ENCODE peak calls at places on chromosomes 4 and X, in seven cellular contexts. X, L, Y, S, T, Z and N are unnamed samples.

GRCh38 chr4:143700060-143700419 is 435 bp downstream of the FREM3 start:
- DNase-seq in X (no peak), L (peak), Y (no peak), S (no peak), T (no peak), Z (no peak), N (no peak)

GRCh38 chrX:53128097-53128749 is 34.3 kb downstream of the KANTR start:
- DNase-seq in X (no peak), L (no peak), Y (no peak), S (no peak), T (no peak), Z (peak), N (no peak)

GRCh38 chr4:77852892-77853495 is 9.6 kb upstream of the MRPL1 start:
- DNase-seq in X (no peak), L (no peak), Y (no peak), S (no peak), T (no peak), Z (no peak), N (no peak)

GRCh38 chrX:42519666-42520231 is 258.2 kb downstream of the PPP1R2C start:
- DNase-seq in X (no peak), L (no peak), Y (no peak), S (no peak), T (no peak), Z (peak), N (no peak)

GRCh38 chr4:150082241-150082640 is 4.0 kb downstream of the DCLK2 start:
- DNase-seq in X (no peak), L (no peak), Y (no peak), S (no peak), T (no peak), Z (no peak), N (no peak)

GRCh38 chrX:1914606-1915365 is 299.9 kb downstream of the ASMT start:
- DNase-seq in X (no peak), L (no peak), Y (no peak), S (no peak), T (no peak), Z (no peak), N (no peak)

GRCh38 chr4:167428172-167428571 is 193.9 kb upstream of the SPOCK3 start:
- DNase-seq in X (no peak), L (no peak), Y (no peak), S (no peak), T (no peak), Z (no peak), N (no peak)

GRCh38 chr4:91330555-91331137 is 973.1 kb upstream of the GRID2 start:
- DNase-seq in X (no peak), L (no peak), Y (no peak), S (no peak), T (no peak), Z (no peak), N (no peak)

GRCh38 chr4:179415016-179415841 is 1973.0 kb upstream of the AGA start:
- DNase-seq in X (no peak), L (no peak), Y (no peak), S (no peak), T (no peak), Z (peak), N (no peak)

GRCh38 chr4:147526272-147526654 is 45.4 kb downstream of the EDNRA start:
- DNase-seq in X (no peak), L (no peak), Y (no peak), S (no peak), T (no peak), Z (no peak), N (no peak)

GRCh38 chr4:137193564-137193963 is 338.7 kb downstream of the PCDH18 start:
- DNase-seq in X (no peak), L (no peak), Y (no peak), S (no peak), T (no peak), Z (no peak), N (no peak)

GRCh38 chr4:88528861-88529260 is 5.3 kb upstream of the PYURF start:
- DNase-seq in X (no peak), L (no peak), Y (no peak), S (no peak), T (no peak), Z (no peak), N (no peak)

GRCh38 chrX:154987940-154988339 is 34.6 kb downstream of the F8 start:
- DNase-seq in X (no peak), L (no peak), Y (peak), S (no peak), T (no peak), Z (no peak), N (no peak)

GRCh38 chr4:1285151-1285789 is 4.4 kb upstream of the MAEA start:
- DNase-seq in X (no peak), L (no peak), Y (no peak), S (no peak), T (no peak), Z (no peak), N (no peak)

GRCh38 chrX:139194571-139195280 is 335.8 kb upstream of the F9 start:
- DNase-seq in X (peak), L (peak), Y (no peak), S (no peak), T (no peak), Z (no peak), N (no peak)

GRCh38 chr4:110527156-110527555 is 51.2 kb downstream of the ENPEP start:
- DNase-seq in X (no peak), L (no peak), Y (no peak), S (no peak), T (no peak), Z (no peak), N (no peak)

GRCh38 chr4:13537832-13538177 is 6.5 kb downstream of the NKX3-2 start:
- DNase-seq in X (no peak), L (no peak), Y (no peak), S (no peak), T (peak), Z (no peak), N (no peak)

GRCh38 chrX:24424948-24425347 is 40.1 kb upstream of the PDK3 start:
- DNase-seq in X (no peak), L (no peak), Y (no peak), S (peak), T (peak), Z (peak), N (no peak)

GRCh38 chrX:95057341-95057740 is 1383.3 kb downstream of the FAM133A start:
- DNase-seq in X (no peak), L (no peak), Y (no peak), S (no peak), T (no peak), Z (peak), N (no peak)

GRCh38 chrX:53184836-53185235 is 40.2 kb downstream of the KDM5C start:
- DNase-seq in X (no peak), L (no peak), Y (no peak), S (no peak), T (no peak), Z (peak), N (no peak)

GRCh38 chrX:7133036-7133412 is 14.5 kb upstream of the STS start:
- DNase-seq in X (no peak), L (no peak), Y (no peak), S (no peak), T (no peak), Z (peak), N (no peak)
- H3K27ac ChIP-seq in X (no peak), L (peak), Y (peak), S (peak), T (peak), Z (peak), N (no peak)

GRCh38 chr4:106670911-106671310 is 302.3 kb upstream of the GIMD1 start:
- DNase-seq in X (no peak), L (no peak), Y (no peak), S (no peak), T (no peak), Z (no peak), N (no peak)

GRCh38 chr4:106671711-106672110 is 303.1 kb upstream of the GIMD1 start:
- DNase-seq in X (no peak), L (no peak), Y (no peak), S (no peak), T (no peak), Z (no peak), N (no peak)

GRCh38 chr4:106679063-106679462 is 310.5 kb upstream of the GIMD1 start:
- DNase-seq in X (no peak), L (no peak), Y (no peak), S (no peak), T (no peak), Z (no peak), N (no peak)

GRCh38 chr4:106681381-106681921 is 312.9 kb upstream of the GIMD1 start:
- DNase-seq in X (no peak), L (no peak), Y (no peak), S (no peak), T (no peak), Z (no peak), N (no peak)

DNA sequence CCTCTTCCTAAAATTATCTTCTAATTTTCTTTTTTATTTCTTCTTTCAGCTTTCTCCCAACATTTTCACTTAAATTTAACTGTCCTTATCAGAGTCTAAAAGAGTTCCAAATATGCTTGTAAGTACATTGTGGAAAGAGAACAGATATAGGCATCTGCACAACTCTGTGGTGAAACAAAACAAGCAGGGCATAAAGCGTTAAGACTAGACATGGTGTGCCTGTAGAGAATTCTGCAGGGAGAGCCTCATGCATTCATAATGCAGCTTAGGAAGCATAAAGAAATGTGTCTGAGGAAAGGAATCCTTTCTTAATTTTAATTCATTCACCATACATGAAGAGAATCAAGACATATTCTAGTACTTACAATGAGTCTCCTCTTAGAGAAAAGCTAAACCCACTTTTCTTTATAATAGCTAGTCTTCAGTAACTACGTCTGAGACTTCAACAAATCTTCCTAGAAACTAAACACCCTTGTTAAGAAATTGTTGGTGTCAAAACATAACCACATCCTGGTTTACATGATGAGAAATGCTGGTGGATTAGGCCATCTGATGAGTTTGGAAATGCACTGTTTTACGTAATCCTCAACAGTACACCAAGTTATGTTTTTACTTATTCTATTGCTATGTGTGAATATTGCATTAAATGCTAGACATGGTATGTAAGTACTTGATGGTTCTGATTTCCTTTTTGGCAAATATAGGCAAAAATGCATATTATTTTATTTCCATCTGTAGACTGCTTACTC is 307.8 kb upstream of the GIMD1 start:
- DNase-seq in X (no peak), L (no peak), Y (no peak), S (no peak), T (no peak), Z (no peak), N (no peak)
- H3K27ac ChIP-seq in X (no peak), L (no peak), Y (no peak), S (no peak), T (no peak), Z (no peak), N (no peak)

DNA sequence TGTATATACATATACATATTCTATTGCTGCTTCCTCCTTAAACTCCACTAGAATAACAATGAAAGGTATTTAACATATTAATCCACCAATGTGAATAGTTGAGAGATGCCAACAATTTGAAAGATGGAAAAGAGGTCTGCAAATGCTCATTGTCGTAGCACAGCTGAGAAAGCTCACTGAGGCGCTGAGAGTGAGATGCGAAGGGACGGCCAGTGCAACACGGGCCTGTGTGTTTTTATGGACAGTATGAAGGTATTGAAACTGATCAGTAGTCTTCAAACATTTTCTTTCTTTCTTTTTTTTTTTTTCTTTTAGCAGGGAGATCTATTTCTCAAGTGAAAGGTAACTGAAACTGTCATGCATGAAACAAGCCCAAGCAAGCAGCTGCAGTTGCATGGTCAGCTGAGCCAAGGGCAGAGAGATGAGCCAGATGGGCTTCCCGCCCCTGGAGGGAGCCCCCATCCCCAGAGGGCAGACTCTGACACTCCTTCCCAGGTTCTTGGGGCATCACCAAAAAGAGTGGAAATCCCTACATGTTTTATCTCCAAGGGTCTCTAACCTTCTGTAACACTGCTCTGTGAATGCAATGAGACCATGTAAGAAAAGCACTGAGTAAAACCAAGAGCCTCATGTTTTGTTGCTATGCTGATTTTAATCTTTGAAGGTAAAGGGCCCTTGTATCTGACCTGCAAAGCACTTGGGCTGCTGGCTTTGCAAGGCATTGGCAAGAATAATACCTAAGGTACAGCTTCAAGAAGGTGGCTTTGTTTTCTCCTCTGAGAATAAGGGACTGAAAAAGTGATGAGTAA is 41.4 kb upstream of the HS3ST1 start:
- DNase-seq in X (no peak), L (no peak), Y (no peak), S (no peak), T (no peak), Z (no peak), N (no peak)
- H3K27ac ChIP-seq in X (no peak), L (no peak), Y (no peak), S (peak), T (no peak), Z (no peak), N (no peak)

GRCh38 chr4:153950100-153950979 is 161.5 kb upstream of the SFRP2 start:
- DNase-seq in X (no peak), L (peak), Y (peak), S (no peak), T (no peak), Z (no peak), N (no peak)
- H3K27ac ChIP-seq in X (no peak), L (no peak), Y (no peak), S (no peak), T (no peak), Z (no peak), N (no peak)

DNA sequence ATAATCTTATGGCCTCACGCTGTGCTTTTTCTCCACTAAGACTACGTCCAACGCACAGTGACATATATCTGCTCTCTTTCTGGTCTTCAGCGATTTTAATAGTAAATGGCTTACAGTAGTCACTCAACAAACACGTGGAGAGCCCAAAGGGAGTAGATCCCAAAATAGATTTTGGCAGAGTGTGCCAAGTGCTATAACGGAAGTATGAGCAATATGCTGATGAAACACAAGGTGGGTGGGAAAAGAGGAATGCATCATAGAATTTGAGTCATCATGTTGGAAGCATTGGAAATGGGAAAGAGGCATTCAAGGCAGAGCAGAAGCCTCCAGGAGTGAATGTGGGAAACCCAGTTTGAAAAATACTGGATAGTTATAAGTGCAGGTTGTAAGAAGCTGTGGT is 129.1 kb upstream of the LDB2 start:
- DNase-seq in X (no peak), L (no peak), Y (no peak), S (no peak), T (peak), Z (peak), N (no peak)
- H3K27ac ChIP-seq in X (no peak), L (no peak), Y (no peak), S (no peak), T (no peak), Z (peak), N (peak)

DNA sequence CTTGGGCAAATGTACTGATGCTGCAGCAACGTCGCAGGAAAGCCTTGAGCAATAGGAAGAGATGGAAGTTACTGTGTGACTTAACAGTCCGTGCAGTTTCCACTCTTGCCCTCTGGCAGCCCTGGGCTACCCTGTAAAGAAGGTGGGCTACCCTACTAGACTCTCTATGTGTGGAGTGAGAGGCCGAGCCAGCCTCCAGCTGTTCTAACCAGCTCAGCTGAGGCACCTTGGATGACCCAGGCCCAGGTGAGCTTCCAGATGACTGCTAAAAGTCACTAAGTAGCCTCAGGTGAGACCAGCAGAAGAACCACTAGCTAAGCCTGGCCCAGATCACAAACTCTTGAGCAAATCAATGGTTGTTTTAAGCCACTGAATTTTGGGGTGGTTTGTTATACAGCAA is 34.9 kb upstream of the PPP2R2C start:
- DNase-seq in X (no peak), L (no peak), Y (no peak), S (peak), T (peak), Z (no peak), N (no peak)
- H3K27ac ChIP-seq in X (no peak), L (no peak), Y (no peak), S (no peak), T (no peak), Z (no peak), N (no peak)

GRCh38 chrX:12791253-12792228 is at the start of gene PRPS2:
- DNase-seq in X (peak), L (peak), Y (peak), S (peak), T (no peak), Z (peak), N (peak)
- H3K27ac ChIP-seq in X (no peak), L (no peak), Y (peak), S (peak), T (peak), Z (peak), N (peak)